ENCODE peak calls at places on chromosomes 7 and 10, in five cellular contexts. O, L, M, N and Y are unnamed samples.

GRCh38 chr7:10022957-10023356 is 950.7 kb upstream of the PHF14 start:
- DNase-seq in N (peak), O (peak), M (peak), L (no peak), Y (no peak)

GRCh38 chr7:90455163-90456030 is 14.0 kb upstream of the PTTG1IP2 start:
- DNase-seq in M (no peak), O (peak), L (peak), N (peak), Y (no peak)

GRCh38 chr10:71260622-71261325 is 48.4 kb downstream of the UNC5B start:
- DNase-seq in O (peak), M (no peak), N (peak), L (peak), Y (no peak)

GRCh38 chr7:107463139-107464078 is 6.4 kb upstream of the GPR22 start:
- DNase-seq in L (peak), N (peak), O (peak), M (peak), Y (peak)

GRCh38 chr7:157612009-157612663 is 275.3 kb downstream of the DNAJB6 start:
- DNase-seq in L (no peak), O (no peak), M (no peak), N (no peak), Y (no peak)

GRCh38 chr10:1608408-1609037 is 128.8 kb downstream of the ADARB2 start:
- DNase-seq in M (no peak), O (no peak), N (no peak), L (no peak), Y (no peak)

GRCh38 chr7:17902599-17902998 is 37.7 kb downstream of the SNX13 start:
- DNase-seq in O (no peak), M (no peak), N (no peak), L (no peak), Y (no peak)

GRCh38 chr10:13608246-13608853 is 21.6 kb downstream of the PRPF18 start:
- DNase-seq in M (no peak), O (no peak), N (no peak), L (no peak), Y (no peak)

GRCh38 chr10:21406595-21407218 is 118.8 kb downstream of the SKIDA1 start:
- DNase-seq in M (no peak), N (peak), O (peak), L (peak), Y (no peak)

GRCh38 chr10:129466703-129467345 is at the start of gene MGMT:
- DNase-seq in M (peak), L (peak), N (peak), O (peak), Y (peak)

GRCh38 chr7:36763084-36763807 is 39.0 kb upstream of the AOAH start:
- DNase-seq in O (no peak), M (no peak), N (peak), L (peak), Y (no peak)

GRCh38 chr7:22659741-22660140 is 67.3 kb upstream of the IL6 start:
- DNase-seq in O (no peak), N (no peak), L (no peak), M (no peak), Y (no peak)

GRCh38 chr10:91251430-91252056 is 31.1 kb downstream of the PCGF5 start:
- DNase-seq in O (peak), N (peak), L (peak), M (peak), Y (no peak)

GRCh38 chr7:50860174-50860573 is 77.5 kb upstream of the GRB10 start:
- DNase-seq in N (no peak), O (no peak), M (no peak), L (no peak), Y (no peak)

GRCh38 chr7:101088069-101088425 is 2.8 kb downstream of the TRIM56 start:
- DNase-seq in N (no peak), L (no peak), M (no peak), O (no peak), Y (no peak)

GRCh38 chr7:46939558-46939957 is 642.4 kb downstream of the TNS3 start:
- DNase-seq in N (no peak), O (no peak), M (no peak), L (no peak), Y (no peak)

GRCh38 chr10:69732147-69732825 is 69.4 kb upstream of the COL13A1 start:
- DNase-seq in N (no peak), O (no peak), L (no peak), M (no peak), Y (no peak)

GRCh38 chr10:69732826-69733150 is 68.9 kb upstream of the COL13A1 start:
- DNase-seq in M (no peak), L (no peak), O (no peak), N (no peak), Y (no peak)

GRCh38 chr10:69731698-69732097 is 70.0 kb upstream of the COL13A1 start:
- DNase-seq in N (no peak), O (no peak), M (no peak), L (no peak), Y (no peak)

GRCh38 chr10:69730251-69731156 is 71.2 kb upstream of the COL13A1 start:
- DNase-seq in O (no peak), N (peak), M (no peak), L (peak), Y (peak)

DNA sequence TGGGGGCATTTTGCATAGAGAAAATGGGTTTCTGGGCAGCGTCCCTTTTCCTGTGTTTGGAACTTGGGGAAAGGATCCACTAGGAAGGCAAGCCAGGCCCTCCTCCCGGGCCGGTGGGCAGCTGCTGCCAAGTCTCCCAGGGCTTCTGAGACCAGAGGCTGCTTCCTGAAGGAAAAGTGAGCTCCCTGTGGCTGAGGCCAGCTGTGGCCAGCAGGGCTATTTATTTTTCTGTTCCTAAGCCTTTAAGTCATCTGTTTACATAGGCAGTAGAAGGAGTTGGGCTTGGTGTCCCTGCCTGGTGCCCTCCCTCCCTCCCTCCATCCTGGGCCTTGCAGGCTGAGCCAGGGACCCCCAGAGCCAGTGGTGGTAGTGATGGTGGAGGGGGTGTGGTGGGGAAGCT is 70.5 kb upstream of the COL13A1 start:
- DNase-seq in N (peak), M (no peak), L (peak), O (peak), Y (peak)
- H3K27ac ChIP-seq in N (no peak), M (no peak), L (no peak), O (peak), Y (peak)

DNA sequence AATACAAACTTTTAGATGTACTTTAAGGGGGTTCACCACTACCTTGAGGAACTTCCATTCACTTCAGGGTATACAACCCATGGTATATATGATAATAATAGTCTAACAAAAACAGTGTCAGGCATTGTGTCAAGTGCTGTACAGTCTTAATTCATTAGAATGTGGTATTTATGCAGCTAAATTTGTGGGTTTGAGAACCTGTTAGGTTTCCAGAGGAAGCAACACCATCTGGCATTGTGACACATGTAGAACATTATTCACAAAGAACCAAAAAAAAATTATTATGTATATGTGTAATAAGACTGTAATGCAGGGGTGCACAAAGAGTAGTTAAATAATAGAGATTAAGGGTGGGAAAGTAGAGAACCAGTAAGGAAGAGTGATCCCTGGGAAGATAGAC is 26.3 kb downstream of the TMEM60 start:
- DNase-seq in O (no peak), M (no peak), L (no peak), N (no peak), Y (no peak)
- H3K4me3 ChIP-seq in O (no peak), M (no peak), L (no peak), N (no peak), Y (no peak)

GRCh38 chr7:137304624-137305235 is 38.8 kb downstream of the PTN start:
- DNase-seq in O (no peak), M (no peak), N (peak), L (peak), Y (no peak)
- TF ChIP-seq CTCF in O (peak), M (no peak), N (no peak), L (no peak), Y (no peak)

GRCh38 chr10:76558586-76558985 is 1079.0 kb downstream of the KCNMA1 start:
- DNase-seq in L (peak), M (peak), N (peak), O (peak), Y (no peak)
- H3K27ac ChIP-seq in L (peak), M (no peak), N (no peak), O (no peak), Y (peak)

GRCh38 chr7:127891854-127892438 is 139.3 kb downstream of the LRRC4 start:
- DNase-seq in O (no peak), N (no peak), M (no peak), L (no peak), Y (no peak)

GRCh38 chr7:127888825-127889224 is 142.4 kb downstream of the LRRC4 start:
- DNase-seq in O (no peak), L (no peak), N (no peak), M (no peak), Y (no peak)

GRCh38 chr7:127891144-127891543 is 140.1 kb downstream of the LRRC4 start:
- DNase-seq in N (no peak), M (no peak), L (no peak), O (no peak), Y (no peak)

GRCh38 chr7:127889677-127890076 is 141.6 kb downstream of the LRRC4 start:
- DNase-seq in O (no peak), L (no peak), N (no peak), M (no peak), Y (no peak)

GRCh38 chr7:127890726-127891125 is 140.5 kb downstream of the LRRC4 start:
- DNase-seq in M (no peak), N (no peak), L (no peak), O (no peak), Y (no peak)
- H3K4me3 ChIP-seq in M (no peak), N (no peak), L (no peak), O (no peak), Y (no peak)

DNA sequence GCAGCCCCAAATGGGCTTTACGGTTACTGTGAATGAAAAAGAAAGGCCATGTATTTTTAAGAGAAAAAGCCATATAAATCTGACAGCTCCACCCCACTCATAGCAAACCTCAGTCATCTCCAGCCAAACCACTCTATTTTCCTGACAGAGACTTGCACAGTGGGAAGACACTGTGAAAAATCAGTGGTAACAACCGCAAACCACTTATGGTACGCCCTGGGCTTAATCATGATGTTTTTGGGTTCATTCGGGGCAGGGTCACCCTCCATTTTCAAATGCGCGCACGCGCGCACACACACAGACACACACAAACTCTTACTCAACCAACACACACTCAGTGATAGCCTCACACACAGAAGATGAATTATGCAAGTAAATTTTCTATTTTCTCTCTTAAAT is 82.0 kb upstream of the HPS1 start:
- DNase-seq in O (no peak), N (no peak), L (no peak), M (no peak), Y (no peak)
- TF ChIP-seq CTCF in O (no peak), N (no peak), L (no peak), M (no peak), Y (no peak)

DNA sequence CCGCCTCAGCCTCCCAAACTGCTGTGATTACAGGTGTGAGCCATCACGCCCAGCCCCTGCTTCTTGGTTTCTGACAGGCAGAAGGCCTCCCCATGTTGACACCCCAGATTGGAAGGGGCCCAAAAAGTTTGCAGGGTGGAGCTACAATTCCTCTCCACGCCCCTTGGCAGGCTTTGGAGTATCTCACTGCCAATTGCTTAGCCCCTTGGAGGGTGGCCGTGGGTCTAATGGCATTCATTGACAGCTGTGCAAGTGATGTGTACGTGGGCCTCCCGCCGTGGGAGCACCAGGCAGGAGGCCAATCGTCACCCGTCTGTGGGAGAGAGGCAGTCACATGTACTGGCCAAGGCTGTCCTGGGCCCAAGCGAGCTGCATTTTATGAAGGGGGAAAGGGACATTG is 73.7 kb upstream of the PPIF start:
- DNase-seq in L (no peak), N (peak), M (no peak), O (no peak), Y (no peak)
- H3K27ac ChIP-seq in L (peak), N (peak), M (no peak), O (no peak), Y (peak)

DNA sequence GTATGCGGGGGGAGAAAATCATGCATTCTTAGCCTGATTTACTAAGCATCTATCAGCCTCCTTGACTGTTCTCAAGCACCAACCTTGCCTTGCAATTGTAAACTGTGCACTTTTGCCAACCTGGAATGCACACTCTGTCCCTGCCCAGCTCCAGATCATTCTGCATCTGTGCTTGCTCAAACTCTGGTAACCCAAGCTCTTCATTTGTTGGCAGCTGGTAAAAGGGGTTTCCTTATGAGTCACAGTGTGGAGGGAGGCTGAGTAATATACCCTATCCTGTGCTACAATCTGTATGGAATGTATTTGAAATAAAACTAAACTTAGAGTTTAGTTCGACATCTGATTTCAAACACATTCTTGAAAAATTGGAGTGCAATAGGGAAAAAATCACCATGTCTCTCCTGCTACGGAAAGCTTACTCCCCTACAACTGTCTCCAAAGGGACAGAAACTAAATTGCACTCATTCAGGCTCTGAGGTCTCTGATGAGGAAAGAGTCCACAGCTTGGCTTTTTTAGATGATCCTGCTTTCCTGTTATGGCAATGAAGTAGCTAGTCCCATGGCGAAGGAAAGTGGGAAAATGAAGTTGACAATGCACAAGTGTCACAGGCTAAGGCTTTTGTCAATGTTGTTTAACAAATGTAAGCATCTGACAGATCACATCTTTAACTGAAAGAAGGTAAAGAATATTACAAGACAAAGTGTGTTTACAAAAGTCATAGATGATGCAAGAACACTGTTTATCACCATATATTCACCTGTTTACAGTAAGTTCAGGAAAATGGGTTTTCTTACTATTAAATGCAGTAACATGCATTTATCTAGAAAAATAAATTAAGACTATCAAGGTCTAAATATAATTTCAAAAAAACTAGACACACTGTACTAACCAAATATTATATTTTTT is 61.9 kb downstream of the TES start:
- DNase-seq in L (peak), N (peak), M (no peak), O (peak), Y (peak)
- H3K4me3 ChIP-seq in L (no peak), N (peak), M (no peak), O (peak), Y (peak)

GRCh38 chr7:13989138-13989943 is at the start of gene ETV1:
- DNase-seq in N (peak), L (peak), O (peak), M (peak), Y (peak)
- TF ChIP-seq CTCF in N (peak), L (peak), O (peak), M (peak), Y (no peak)